ENCODE peak calls at places on chromosomes 4 and X, in nine cellular contexts. G is right lobe of liver, U is ovary, I is GM23338, Y is SK-N-SH, X is OCI-LY7, O is IMR-90, R is HCT116, V is kidney. N is an unnamed sample. For H3K4me1, the result is how much of the 10 kb centered on the place peaks cover.

GRCh38 chrX:131677655-131678628 is 134.1 kb downstream of the OR13H1 start:
- DNase-seq in G (peak), U (peak), I (peak), Y (peak), X (peak), O (peak), R (peak), V (peak), N (peak)

GRCh38 chr4:53854991-53855885 is 209.2 kb downstream of the CHIC2 start:
- DNase-seq in G (no peak), U (no peak), I (no peak), Y (no peak), X (peak), O (peak), R (no peak), V (no peak), N (no peak)

GRCh38 chr4:12933760-12934221 is 550.3 kb downstream of the RAB28 start:
- DNase-seq in G (peak), U (no peak), I (no peak), Y (no peak), X (no peak), O (no peak), R (no peak), V (no peak), N (no peak)

GRCh38 chrX:153820601-153821000 is 9.7 kb downstream of the PDZD4 start:
- DNase-seq in G (no peak), U (no peak), I (no peak), Y (peak), X (no peak), O (no peak), R (no peak), V (no peak), N (no peak)

GRCh38 chrX:1062351-1062750 is 150.1 kb downstream of the CRLF2 start:
- DNase-seq in G (no peak), U (no peak), I (no peak), Y (no peak), X (no peak), O (no peak), R (no peak), V (no peak), N (no peak)

GRCh38 chr4:154822775-154823174 is 41.7 kb downstream of the RBM46 start:
- DNase-seq in G (no peak), U (no peak), I (no peak), Y (no peak), X (no peak), O (peak), R (no peak), V (no peak), N (no peak)

GRCh38 chr4:153731239-153731638 is 28.6 kb downstream of the RNF175 start:
- DNase-seq in G (no peak), U (no peak), I (no peak), Y (peak), X (no peak), O (peak), R (no peak), V (no peak), N (no peak)

GRCh38 chr4:118270492-118270891 is 82.3 kb downstream of the PRSS12 start:
- DNase-seq in G (no peak), U (no peak), I (peak), Y (peak), X (peak), O (peak), R (peak), V (no peak), N (no peak)

GRCh38 chr4:136319789-136320470 is 1212.4 kb downstream of the PCDH18 start:
- DNase-seq in G (no peak), U (no peak), I (no peak), Y (no peak), X (no peak), O (peak), R (peak), V (no peak), N (no peak)

GRCh38 chrX:153926863-153927685 is 1.0 kb upstream of the ARHGAP4 start:
- DNase-seq in G (peak), U (peak), I (no peak), Y (peak), X (peak), O (peak), R (no peak), V (peak), N (peak)

GRCh38 chrX:10525381-10525780 is 95.0 kb downstream of the MID1 start:
- DNase-seq in G (no peak), U (no peak), I (no peak), Y (no peak), X (no peak), O (no peak), R (no peak), V (no peak), N (no peak)

GRCh38 chr4:73850261-73850970 is 2.7 kb upstream of the PF4V1 start:
- DNase-seq in G (no peak), U (no peak), I (no peak), Y (no peak), X (no peak), O (peak), R (no peak), V (no peak), N (no peak)

GRCh38 chr4:169151671-169152070 is 119.1 kb downstream of the SH3RF1 start:
- DNase-seq in G (no peak), U (no peak), I (no peak), Y (no peak), X (no peak), O (peak), R (no peak), V (no peak), N (no peak)

GRCh38 chr4:174154455-174154854 is 129.0 kb downstream of the FBXO8 start:
- DNase-seq in G (no peak), U (no peak), I (no peak), Y (no peak), X (no peak), O (peak), R (no peak), V (no peak), N (no peak)

GRCh38 chr4:34633216-34633615 is 1611.1 kb downstream of the ARAP2 start:
- DNase-seq in G (no peak), U (no peak), I (no peak), Y (no peak), X (no peak), O (no peak), R (no peak), V (no peak), N (no peak)

GRCh38 chr4:153222162-153222789 is 18.0 kb downstream of the TRIM2 start:
- DNase-seq in G (peak), U (peak), I (peak), Y (peak), X (no peak), O (peak), R (no peak), V (peak), N (peak)

GRCh38 chr4:53321988-53322289 is 43.9 kb downstream of the SCFD2 start:
- DNase-seq in G (no peak), U (no peak), I (no peak), Y (no peak), X (no peak), O (no peak), R (no peak), V (no peak), N (no peak)

GRCh38 chr4:6095023-6095817 is 77.0 kb upstream of the C4orf50 start:
- DNase-seq in G (no peak), U (no peak), I (no peak), Y (no peak), X (no peak), O (peak), R (no peak), V (no peak), N (no peak)

GRCh38 chrX:17669458-17669857 is 67.8 kb upstream of the SCML1 start:
- DNase-seq in G (no peak), U (no peak), I (peak), Y (no peak), X (no peak), O (no peak), R (no peak), V (no peak), N (no peak)

GRCh38 chr4:23946307-23946706 is 56.5 kb upstream of the PPARGC1A start:
- DNase-seq in G (no peak), U (no peak), I (no peak), Y (no peak), X (no peak), O (no peak), R (no peak), V (no peak), N (no peak)

DNA sequence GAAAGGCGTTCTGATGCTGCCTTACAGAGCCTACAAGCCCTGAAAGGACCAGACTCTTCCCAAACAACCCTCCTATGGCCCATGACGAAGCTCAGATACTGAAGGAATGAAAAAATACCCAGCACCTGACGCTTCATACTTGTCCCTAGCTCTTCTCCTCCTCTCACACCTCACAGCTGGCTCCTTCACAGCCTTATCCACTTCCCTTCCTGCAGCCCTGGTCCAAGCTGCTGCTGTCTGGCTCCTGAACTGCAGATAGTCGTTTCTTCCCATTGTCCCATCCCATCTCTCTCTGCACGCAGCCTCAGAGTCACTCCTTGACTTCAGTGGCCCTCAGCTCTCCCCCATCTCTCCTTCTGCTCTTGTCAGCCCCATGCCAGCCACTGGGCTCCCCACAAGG is 56.6 kb downstream of the FAM193A start:
- DNase-seq in G (no peak), U (no peak), I (peak), Y (no peak), X (no peak), O (no peak), R (no peak), V (no peak), N (no peak)
- H3K4me1 ChIP-seq in G (under half), U (under half), I (half or more), Y (under half), X (under half), O (under half), R (under half), V (under half), N (under half)

DNA sequence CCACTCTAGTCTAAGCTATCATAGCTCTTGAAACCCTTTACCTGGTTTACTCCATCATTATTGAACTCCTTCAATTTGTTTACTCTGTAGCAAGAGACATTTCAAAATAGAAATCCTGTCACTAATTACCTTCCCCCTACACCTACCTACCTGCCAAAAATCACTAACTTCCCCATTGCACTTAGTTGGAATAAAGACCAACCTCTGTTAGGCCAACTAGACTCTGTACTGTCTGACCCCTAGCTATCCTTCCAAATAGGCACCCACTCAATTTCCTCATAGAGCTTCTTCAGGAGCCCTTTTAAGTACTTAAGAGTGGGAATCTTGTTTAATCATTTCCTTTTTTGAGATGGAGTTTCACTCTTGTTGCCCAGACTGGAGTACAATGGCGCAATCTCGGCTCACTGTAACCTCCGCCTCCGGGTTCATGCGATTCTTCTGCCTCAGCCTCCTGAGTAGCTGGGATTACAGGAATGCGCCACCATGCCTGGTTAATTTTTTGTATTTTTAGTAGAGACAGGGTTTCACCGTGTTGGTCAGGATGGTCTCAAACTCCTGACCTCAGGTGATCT is 8.9 kb upstream of the CDKL2 start:
- DNase-seq in G (no peak), U (no peak), I (no peak), Y (no peak), X (no peak), O (no peak), R (no peak), V (no peak), N (no peak)
- H3K27ac ChIP-seq in G (no peak), U (no peak), I (peak), Y (no peak), X (no peak), O (no peak), R (no peak), V (no peak), N (no peak)

DNA sequence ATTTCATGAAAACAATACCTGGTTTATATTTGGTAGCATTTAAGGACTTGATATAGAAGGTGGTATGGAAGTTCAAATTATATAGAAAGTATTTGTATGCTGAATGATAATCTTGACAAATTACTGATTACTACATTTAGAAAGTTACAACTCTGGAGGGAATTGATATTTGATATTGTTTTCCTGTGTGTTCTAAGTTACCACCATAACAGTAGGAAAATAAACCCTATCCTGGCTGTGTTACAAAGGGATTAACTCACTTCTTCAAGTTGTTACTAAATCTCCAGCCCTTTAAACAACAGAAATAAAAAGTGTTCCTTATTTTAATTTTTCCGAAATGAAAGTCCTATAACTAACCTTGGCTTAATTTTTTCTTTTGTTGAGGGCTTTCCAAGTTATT is 36.6 kb downstream of the FHL1 start:
- DNase-seq in G (no peak), U (no peak), I (no peak), Y (no peak), X (no peak), O (no peak), R (no peak), V (no peak), N (no peak)
- H3K4me1 ChIP-seq in G (under half), U (under half), I (under half), Y (under half), X (under half), O (under half), R (under half), V (under half), N (under half)

DNA sequence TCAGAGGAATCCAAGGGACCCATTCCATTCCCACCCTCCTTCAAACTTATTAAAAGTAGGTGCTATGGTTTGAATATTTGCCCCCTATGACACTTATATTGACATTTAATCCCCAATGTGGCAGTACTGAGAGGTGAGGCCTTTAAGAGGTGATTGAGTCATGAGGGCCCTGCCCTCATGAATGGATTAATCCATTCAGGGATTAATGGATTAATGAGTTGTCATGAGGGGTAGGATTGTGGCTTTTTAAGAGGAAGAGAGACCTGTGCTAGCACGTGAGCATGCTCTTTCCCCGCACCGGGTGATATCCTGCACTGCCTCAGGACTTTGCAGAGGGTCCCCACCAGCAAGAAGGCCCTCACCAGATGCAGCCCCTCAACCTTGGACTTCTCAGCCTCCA is 50.1 kb downstream of the IRF2 start:
- DNase-seq in G (no peak), U (no peak), I (no peak), Y (no peak), X (no peak), O (no peak), R (no peak), V (no peak), N (no peak)
- H3K27ac ChIP-seq in G (no peak), U (no peak), I (no peak), Y (no peak), X (no peak), O (no peak), R (no peak), V (no peak), N (no peak)

GRCh38 chr4:143404555-143404954 is 67.9 kb downstream of the GAB1 start:
- DNase-seq in G (no peak), U (no peak), I (no peak), Y (no peak), X (peak), O (no peak), R (no peak), V (no peak), N (no peak)
- H3K4me1 ChIP-seq in G (under half), U (under half), I (under half), Y (under half), X (half or more), O (under half), R (under half), V (half or more), N (under half)

GRCh38 chr4:8872402-8873291 is 1.0 kb upstream of the HMX1 start:
- DNase-seq in G (no peak), U (no peak), I (peak), Y (peak), X (no peak), O (no peak), R (no peak), V (no peak), N (no peak)
- H3K27ac ChIP-seq in G (no peak), U (no peak), I (no peak), Y (no peak), X (no peak), O (no peak), R (no peak), V (no peak), N (no peak)

GRCh38 chr4:8304827-8305695 is 35.5 kb downstream of the HTRA3 start:
- DNase-seq in G (peak), U (no peak), I (no peak), Y (no peak), X (no peak), O (no peak), R (no peak), V (no peak), N (no peak)
- H3K4me1 ChIP-seq in G (under half), U (under half), I (under half), Y (under half), X (under half), O (under half), R (under half), V (under half), N (under half)

DNA sequence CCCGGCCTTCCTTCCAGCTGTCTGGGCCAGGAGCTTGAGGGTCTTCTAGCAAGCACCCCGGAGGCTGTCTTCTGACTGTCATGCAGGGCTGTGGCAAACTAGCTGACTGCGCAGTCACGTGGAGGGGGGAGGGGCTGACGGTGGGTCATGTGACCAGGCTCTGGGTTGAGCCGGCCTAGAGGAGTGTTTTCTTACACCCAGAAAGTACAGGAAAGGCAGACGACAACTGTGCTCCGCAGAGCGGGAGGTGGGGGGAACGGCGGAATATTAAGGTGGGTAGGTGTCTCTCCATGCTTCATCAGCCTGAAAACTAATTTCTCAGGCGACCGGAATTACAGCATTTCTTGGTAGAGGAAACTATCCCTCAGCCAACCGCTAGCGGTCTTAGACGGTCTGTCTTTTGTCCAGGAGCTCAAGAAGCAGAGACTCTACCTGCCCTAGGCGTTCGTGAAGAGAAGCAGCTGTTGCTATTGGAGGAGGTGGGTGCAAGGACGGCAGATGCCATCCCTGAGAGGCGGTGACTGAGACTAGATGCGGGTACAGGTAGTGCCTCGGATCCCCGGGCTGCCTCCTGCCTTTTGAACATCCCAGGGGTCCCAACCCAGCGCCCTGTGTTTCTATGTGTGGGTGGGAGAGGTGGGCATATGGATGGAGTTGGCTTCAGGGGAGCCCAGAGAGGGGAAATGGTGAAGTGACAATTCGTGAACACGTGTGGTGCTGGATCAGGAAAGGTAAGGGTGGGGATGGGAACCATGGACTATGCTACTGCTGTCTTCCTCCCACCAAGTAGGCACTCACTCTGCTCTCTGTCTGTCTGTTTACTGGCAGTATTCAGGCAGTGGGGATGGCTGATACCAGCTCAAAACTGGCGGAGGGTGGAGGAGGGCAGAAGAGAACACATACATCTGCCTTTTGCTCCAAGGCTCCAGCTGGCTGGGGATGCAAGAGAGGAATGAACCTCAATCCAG is 8.8 kb downstream of the GPRASP1 start:
- DNase-seq in G (peak), U (peak), I (peak), Y (peak), X (peak), O (peak), R (no peak), V (peak), N (peak)
- H3K27ac ChIP-seq in G (peak), U (peak), I (no peak), Y (no peak), X (no peak), O (peak), R (no peak), V (peak), N (no peak)

N was measured in H9.